ENCODE peak calls at places on chromosome 10, in five cellular contexts. S is B cell; T is CD4-positive, alpha-beta T cell; L is kidney; D is nephron progenitor cell. A is an unnamed sample.

GRCh38 chr10:31648966-31649365 is 279.7 kb downstream of the ARHGAP12 start:
- DNase-seq in S (no peak), T (no peak), L (no peak), D (no peak), A (no peak)

GRCh38 chr10:60139798-60140566 is 233.6 kb upstream of the CCDC6 start:
- DNase-seq in S (no peak), T (no peak), L (no peak), D (peak), A (no peak)

GRCh38 chr10:75111906-75112703 is 649 bp downstream of the SAMD8 start:
- DNase-seq in S (peak), T (no peak), L (peak), D (peak), A (no peak)

GRCh38 chr10:22251751-22252285 is 34.0 kb upstream of the EBLN1 start:
- DNase-seq in S (peak), T (peak), L (peak), D (peak), A (peak)

GRCh38 chr10:81870472-81870871 is 4.5 kb upstream of the NRG3 start:
- DNase-seq in S (no peak), T (no peak), L (no peak), D (no peak), A (no peak)

GRCh38 chr10:100930368-100930767 is 17.6 kb downstream of the SLF2 start:
- DNase-seq in S (no peak), T (no peak), L (no peak), D (no peak), A (no peak)

GRCh38 chr10:98374176-98374969 is 40.6 kb downstream of the PYROXD2 start:
- DNase-seq in S (no peak), T (no peak), L (no peak), D (no peak), A (no peak)

GRCh38 chr10:62734781-62735463 is 69.6 kb upstream of the ADO start:
- DNase-seq in S (no peak), T (no peak), L (no peak), D (no peak), A (no peak)

GRCh38 chr10:12564173-12564572 is 214.8 kb downstream of the CAMK1D start:
- DNase-seq in S (no peak), T (no peak), L (no peak), D (no peak), A (no peak)

GRCh38 chr10:13902868-13903267 is 316.1 kb downstream of the PRPF18 start:
- DNase-seq in S (no peak), T (no peak), L (no peak), D (no peak), A (no peak)

GRCh38 chr10:62594093-62594520 is 210.4 kb upstream of the ADO start:
- DNase-seq in S (peak), T (peak), L (no peak), D (peak), A (no peak)

GRCh38 chr10:72083234-72084093 is 4.9 kb downstream of the SPOCK2 start:
- DNase-seq in S (peak), T (no peak), L (no peak), D (no peak), A (no peak)

GRCh38 chr10:109029870-109030269 is 893.4 kb downstream of the XPNPEP1 start:
- DNase-seq in S (no peak), T (no peak), L (no peak), D (no peak), A (no peak)

GRCh38 chr10:111486346-111486745 is 409.5 kb downstream of the ADRA2A start:
- DNase-seq in S (no peak), T (no peak), L (no peak), D (no peak), A (peak)

GRCh38 chr10:11896549-11897200 is 73.5 kb downstream of the PROSER2 start:
- DNase-seq in S (no peak), T (no peak), L (no peak), D (no peak), A (no peak)

GRCh38 chr10:25175527-25176420 is 973 bp downstream of the GPR158 start:
- DNase-seq in S (no peak), T (no peak), L (peak), D (peak), A (no peak)

GRCh38 chr10:127736222-127736914 is 617 bp upstream of the FOXI2 start:
- DNase-seq in S (no peak), T (no peak), L (peak), D (peak), A (no peak)

GRCh38 chr10:100836891-100837290 is 75.9 kb upstream of the SLF2 start:
- DNase-seq in S (no peak), T (no peak), L (no peak), D (no peak), A (no peak)

GRCh38 chr10:120824864-120825263 is 26.3 kb upstream of the WDR11 start:
- DNase-seq in S (no peak), T (no peak), L (no peak), D (peak), A (no peak)

GRCh38 chr10:110637558-110638053 is 6.5 kb upstream of the RBM20 start:
- DNase-seq in S (no peak), T (no peak), L (no peak), D (no peak), A (no peak)

GRCh38 chr10:76328348-76328747 is 896.9 kb downstream of the LRMDA start:
- DNase-seq in S (no peak), T (no peak), L (no peak), D (no peak), A (no peak)
- TF ChIP-seq CTCF in S (no peak), T (no peak), L (no peak), D (no peak), A (no peak)

GRCh38 chr10:28533571-28534304 is 820 bp downstream of the WAC start:
- DNase-seq in S (peak), T (peak), L (peak), D (peak), A (peak)

GRCh38 chr10:28532223-28532508 is 752 bp upstream of the WAC start:
- DNase-seq in S (peak), T (peak), L (no peak), D (no peak), A (no peak)

GRCh38 chr10:28533315-28533564 is 322 bp downstream of the WAC start:
- DNase-seq in S (no peak), T (no peak), L (no peak), D (no peak), A (no peak)

GRCh38 chr10:28530751-28531150 is 2.2 kb upstream of the WAC start:
- DNase-seq in S (no peak), T (no peak), L (no peak), D (no peak), A (no peak)

DNA sequence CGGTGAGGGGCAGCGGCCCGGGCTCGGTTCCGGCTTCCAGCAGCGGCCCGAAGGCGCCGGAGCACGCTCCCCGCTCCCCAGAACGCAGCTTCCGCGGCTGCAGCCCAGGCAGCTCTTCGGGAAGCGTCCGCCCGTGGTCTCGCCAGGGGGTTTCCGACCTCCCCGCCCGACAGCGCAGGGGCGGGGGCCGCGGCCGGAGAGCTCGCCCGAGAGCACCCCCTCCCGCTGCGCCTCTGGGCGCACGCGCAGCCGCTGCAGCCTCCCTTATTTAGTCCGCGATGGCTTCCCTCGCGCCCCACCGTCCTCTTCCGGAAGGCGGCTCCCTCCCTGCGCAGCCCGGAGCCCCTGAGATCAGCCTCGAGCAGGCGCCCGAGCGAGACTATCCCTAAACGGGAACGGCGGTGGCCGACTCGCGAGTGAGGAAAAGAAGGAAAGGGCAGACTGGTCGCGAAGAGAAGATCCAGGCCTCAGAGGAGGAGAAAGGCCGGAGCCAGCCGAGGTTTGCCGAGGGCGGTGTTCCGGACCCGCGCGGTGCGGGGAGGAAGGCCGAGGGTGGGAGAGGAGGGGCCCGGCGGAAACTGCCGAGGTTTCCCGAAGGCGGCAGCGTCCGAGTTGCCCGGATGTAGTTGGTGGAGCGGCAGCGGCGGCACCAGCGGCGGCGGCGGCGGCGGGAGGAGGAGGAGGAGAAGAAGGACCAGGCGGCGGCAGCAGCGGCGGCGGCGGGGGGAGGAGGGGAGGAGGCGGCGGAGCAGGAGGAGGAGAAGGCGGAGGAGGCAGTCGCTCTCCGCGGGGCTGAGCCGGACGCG is at the start of gene WAC:
- DNase-seq in S (peak), T (peak), L (peak), D (peak), A (peak)
- TF ChIP-seq CTCF in S (no peak), T (peak), L (no peak), D (no peak), A (peak)

DNA sequence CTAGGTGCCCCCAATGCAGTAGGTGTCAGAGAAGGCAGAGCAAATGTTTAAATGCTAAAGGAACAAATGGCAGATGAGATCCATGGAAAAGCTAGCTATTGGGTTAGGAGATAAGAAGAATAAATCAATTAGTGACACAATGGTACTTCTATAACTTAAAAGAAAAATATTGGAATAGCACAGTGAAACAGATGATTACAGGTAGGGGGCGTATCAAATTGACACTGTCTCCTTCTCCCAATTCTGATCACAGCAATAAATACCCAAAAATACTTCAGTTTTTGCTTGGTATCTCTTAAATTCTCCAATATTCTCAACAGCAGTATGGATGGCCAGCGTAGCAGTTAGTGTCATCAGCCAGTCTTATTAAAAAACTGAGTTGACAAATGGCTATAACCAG is 5.2 kb downstream of the FRA10AC1 start:
- DNase-seq in S (no peak), T (no peak), L (no peak), D (no peak), A (no peak)
- TF ChIP-seq CTCF in S (no peak), T (no peak), L (no peak), D (no peak), A (no peak)

GRCh38 chr10:86178401-86179142 is 188.0 kb downstream of the GRID1 start:
- DNase-seq in S (peak), T (no peak), L (no peak), D (peak), A (no peak)
- TF ChIP-seq CTCF in S (no peak), T (no peak), L (no peak), D (peak), A (no peak)

DNA sequence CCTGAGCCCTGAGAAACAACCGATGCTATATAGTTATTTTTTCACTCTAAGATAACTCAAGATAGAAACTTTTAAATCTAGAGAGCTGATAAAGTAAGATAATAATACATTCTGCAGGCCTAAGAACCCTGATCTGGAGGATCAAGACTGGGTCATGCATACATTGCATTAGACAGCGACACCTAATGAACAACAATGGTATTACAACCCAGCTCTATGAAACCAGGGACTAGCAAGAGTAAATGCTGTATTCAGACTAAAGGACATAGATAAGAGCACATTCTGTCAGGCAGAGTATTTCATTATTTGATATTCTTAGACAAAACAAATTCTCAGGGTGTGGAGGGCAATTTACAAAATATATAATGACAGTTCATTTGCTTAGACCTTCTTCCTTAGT is 148.6 kb downstream of the GRK5 start:
- DNase-seq in S (no peak), T (no peak), L (no peak), D (no peak), A (no peak)
- TF ChIP-seq CTCF in S (peak), T (peak), L (no peak), D (peak), A (no peak)

A was measured in esophagus muscularis mucosa.